ENCODE peak calls at places on chromosomes 12 and 14, in four cellular contexts. One of them, this sample, is unnamed.

GRCh38 chr12:55847603-55848329 is 5.0 kb upstream of the MMP19 start:
- DNase-seq in stimulated activated CD4-positive, alpha-beta T cell treated with anti-CD3 and anti-CD28 coated beads, Interleukin-4, amount 100 ng/mL, for 4 hours: no peak
- DNase-seq in CD8-positive, alpha-beta T cell: no peak
- DNase-seq in ELF-1: peak; percentile 27
- DNase-seq in this sample: no peak

GRCh38 chr14:77140937-77141591 is 527 bp downstream of the ZDHHC22 start:
- DNase-seq in ELF-1: peak; percentile 83
- DNase-seq in stimulated activated CD4-positive, alpha-beta T cell treated with anti-CD3 and anti-CD28 coated beads, Interleukin-4, amount 100 ng/mL, for 4 hours: no peak
- DNase-seq in CD8-positive, alpha-beta T cell: no peak
- DNase-seq in this sample: peak; percentile 55

GRCh38 chr12:20695232-20695631 is at the start of gene SLCO1C1:
- DNase-seq in stimulated activated CD4-positive, alpha-beta T cell treated with anti-CD3 and anti-CD28 coated beads, Interleukin-4, amount 100 ng/mL, for 4 hours: no peak
- DNase-seq in ELF-1: peak; percentile 6
- DNase-seq in CD8-positive, alpha-beta T cell: no peak
- DNase-seq in this sample: no peak

GRCh38 chr12:49036029-49036428 is 17.5 kb upstream of the PRKAG1 start:
- DNase-seq in CD8-positive, alpha-beta T cell: no peak
- DNase-seq in stimulated activated CD4-positive, alpha-beta T cell treated with anti-CD3 and anti-CD28 coated beads, Interleukin-4, amount 100 ng/mL, for 4 hours: no peak
- DNase-seq in ELF-1: no peak
- DNase-seq in this sample: no peak

GRCh38 chr12:76562158-76562557 is 2.6 kb upstream of the OSBPL8 start:
- DNase-seq in ELF-1: no peak
- DNase-seq in CD8-positive, alpha-beta T cell: no peak
- DNase-seq in stimulated activated CD4-positive, alpha-beta T cell treated with anti-CD3 and anti-CD28 coated beads, Interleukin-4, amount 100 ng/mL, for 4 hours: no peak
- DNase-seq in this sample: no peak

GRCh38 chr12:24360057-24360456 is 410.6 kb upstream of the SOX5 start:
- DNase-seq in ELF-1: no peak
- DNase-seq in CD8-positive, alpha-beta T cell: no peak
- DNase-seq in stimulated activated CD4-positive, alpha-beta T cell treated with anti-CD3 and anti-CD28 coated beads, Interleukin-4, amount 100 ng/mL, for 4 hours: no peak
- DNase-seq in this sample: no peak

GRCh38 chr14:91078095-91078737 is 17.8 kb upstream of the RPS6KA5 start:
- DNase-seq in stimulated activated CD4-positive, alpha-beta T cell treated with anti-CD3 and anti-CD28 coated beads, Interleukin-4, amount 100 ng/mL, for 4 hours: peak; percentile 32
- DNase-seq in ELF-1: peak; percentile 5
- DNase-seq in CD8-positive, alpha-beta T cell: peak; percentile 30
- DNase-seq in this sample: no peak

GRCh38 chr14:29820785-29821184 is 106.9 kb downstream of the PRKD1 start:
- DNase-seq in CD8-positive, alpha-beta T cell: no peak
- DNase-seq in stimulated activated CD4-positive, alpha-beta T cell treated with anti-CD3 and anti-CD28 coated beads, Interleukin-4, amount 100 ng/mL, for 4 hours: no peak
- DNase-seq in ELF-1: no peak
- DNase-seq in this sample: no peak

GRCh38 chr12:2535583-2536187 is 259.1 kb upstream of the FKBP4 start:
- DNase-seq in stimulated activated CD4-positive, alpha-beta T cell treated with anti-CD3 and anti-CD28 coated beads, Interleukin-4, amount 100 ng/mL, for 4 hours: no peak
- DNase-seq in CD8-positive, alpha-beta T cell: no peak
- DNase-seq in ELF-1: no peak
- DNase-seq in this sample: no peak

GRCh38 chr14:70886421-70887206 is 20.6 kb upstream of the PCNX1 start:
- DNase-seq in stimulated activated CD4-positive, alpha-beta T cell treated with anti-CD3 and anti-CD28 coated beads, Interleukin-4, amount 100 ng/mL, for 4 hours: no peak
- DNase-seq in CD8-positive, alpha-beta T cell: peak; percentile 23
- DNase-seq in ELF-1: no peak
- DNase-seq in this sample: peak; percentile 59

GRCh38 chr12:106760184-106760531 is 14.3 kb upstream of the RIC8B start:
- DNase-seq in stimulated activated CD4-positive, alpha-beta T cell treated with anti-CD3 and anti-CD28 coated beads, Interleukin-4, amount 100 ng/mL, for 4 hours: no peak
- DNase-seq in ELF-1: peak; percentile 71
- DNase-seq in CD8-positive, alpha-beta T cell: peak; percentile 20
- DNase-seq in this sample: peak; percentile 68

GRCh38 chr14:24392327-24393098 is 6.3 kb upstream of the NYNRIN start:
- DNase-seq in stimulated activated CD4-positive, alpha-beta T cell treated with anti-CD3 and anti-CD28 coated beads, Interleukin-4, amount 100 ng/mL, for 4 hours: no peak
- DNase-seq in CD8-positive, alpha-beta T cell: no peak
- DNase-seq in ELF-1: no peak
- DNase-seq in this sample: no peak